ENCODE peak calls at places on chromosomes 13 and 19, in nine cellular contexts. One of them, this sample, is unnamed.

GRCh38 chr13:31765441-31765840 is 26.1 kb downstream of the RXFP2 start:
- DNase-seq in iPS DF 6.9: no peak
- DNase-seq in body of pancreas: no peak
- DNase-seq in mammary epithelial cell: peak; percentile 56
- DNase-seq in psoas muscle: no peak
- DNase-seq in keratinocyte: no peak
- DNase-seq in SJSA1: no peak
- DNase-seq in cardiac muscle cell: peak; percentile 65
- DNase-seq in PC-9: no peak
- DNase-seq in this sample: no peak

GRCh38 chr19:5714819-5715218 is 5.1 kb downstream of the LONP1 start:
- DNase-seq in iPS DF 6.9: no peak
- DNase-seq in body of pancreas: no peak
- DNase-seq in mammary epithelial cell: no peak
- DNase-seq in psoas muscle: no peak
- DNase-seq in keratinocyte: no peak
- DNase-seq in SJSA1: no peak
- DNase-seq in cardiac muscle cell: no peak
- DNase-seq in PC-9: no peak
- DNase-seq in this sample: no peak

GRCh38 chr19:38693380-38694223 is 46.2 kb downstream of the ACTN4 start:
- DNase-seq in iPS DF 6.9: no peak
- DNase-seq in body of pancreas: peak; percentile 76
- DNase-seq in mammary epithelial cell: peak; percentile 98
- DNase-seq in psoas muscle: no peak
- DNase-seq in keratinocyte: peak; percentile 84
- DNase-seq in SJSA1: peak; percentile 95
- DNase-seq in cardiac muscle cell: peak; percentile 76
- DNase-seq in PC-9: peak; percentile 88
- DNase-seq in this sample: peak; percentile 65

GRCh38 chr13:27980280-27980998 is 8.1 kb downstream of the URAD start:
- DNase-seq in iPS DF 6.9: no peak
- DNase-seq in body of pancreas: no peak
- DNase-seq in mammary epithelial cell: no peak
- DNase-seq in psoas muscle: no peak
- DNase-seq in keratinocyte: no peak
- DNase-seq in SJSA1: no peak
- DNase-seq in cardiac muscle cell: no peak
- DNase-seq in PC-9: no peak
- DNase-seq in this sample: no peak

GRCh38 chr13:26480246-26480855 is 77.1 kb upstream of the WASF3 start:
- DNase-seq in iPS DF 6.9: no peak
- DNase-seq in body of pancreas: no peak
- DNase-seq in mammary epithelial cell: no peak
- DNase-seq in psoas muscle: no peak
- DNase-seq in keratinocyte: no peak
- DNase-seq in SJSA1: no peak
- DNase-seq in cardiac muscle cell: peak; percentile 18
- DNase-seq in PC-9: no peak
- DNase-seq in this sample: no peak

GRCh38 chr19:29672319-29672932 is 7.2 kb downstream of the PLEKHF1 start:
- DNase-seq in iPS DF 6.9: no peak
- DNase-seq in body of pancreas: no peak
- DNase-seq in mammary epithelial cell: no peak
- DNase-seq in psoas muscle: no peak
- DNase-seq in keratinocyte: no peak
- DNase-seq in SJSA1: no peak
- DNase-seq in cardiac muscle cell: no peak
- DNase-seq in PC-9: no peak
- DNase-seq in this sample: no peak

GRCh38 chr13:103386341-103386740 is 320.1 kb upstream of the SLC10A2 start:
- DNase-seq in iPS DF 6.9: no peak
- DNase-seq in body of pancreas: no peak
- DNase-seq in mammary epithelial cell: peak; percentile 59
- DNase-seq in psoas muscle: no peak
- DNase-seq in keratinocyte: no peak
- DNase-seq in SJSA1: no peak
- DNase-seq in cardiac muscle cell: peak; percentile 11
- DNase-seq in PC-9: no peak
- DNase-seq in this sample: no peak

GRCh38 chr13:110265341-110265681 is 41.6 kb downstream of the COL4A1 start:
- DNase-seq in iPS DF 6.9: no peak
- DNase-seq in body of pancreas: no peak
- DNase-seq in mammary epithelial cell: no peak
- DNase-seq in psoas muscle: no peak
- DNase-seq in keratinocyte: no peak
- DNase-seq in SJSA1: peak; percentile 41
- DNase-seq in cardiac muscle cell: no peak
- DNase-seq in PC-9: no peak
- DNase-seq in this sample: no peak

GRCh38 chr19:5369962-5370367 is 29.4 kb upstream of the PTPRS start:
- DNase-seq in iPS DF 6.9: no peak
- DNase-seq in body of pancreas: peak; percentile 56
- DNase-seq in mammary epithelial cell: no peak
- DNase-seq in psoas muscle: no peak
- DNase-seq in keratinocyte: no peak
- DNase-seq in SJSA1: peak; percentile 66
- DNase-seq in cardiac muscle cell: peak; percentile 50
- DNase-seq in PC-9: peak; percentile 35
- DNase-seq in this sample: no peak

GRCh38 chr13:100098445-100099116 is 9.7 kb downstream of the PCCA start:
- DNase-seq in iPS DF 6.9: no peak
- DNase-seq in body of pancreas: no peak
- DNase-seq in mammary epithelial cell: no peak
- DNase-seq in psoas muscle: no peak
- DNase-seq in keratinocyte: no peak
- DNase-seq in SJSA1: peak; percentile 58
- DNase-seq in cardiac muscle cell: peak; percentile 6
- DNase-seq in PC-9: no peak
- DNase-seq in this sample: no peak

GRCh38 chr13:76293346-76293745 is 592.9 kb downstream of the KCTD12 start:
- DNase-seq in iPS DF 6.9: no peak
- DNase-seq in body of pancreas: no peak
- DNase-seq in mammary epithelial cell: peak; percentile 60
- DNase-seq in psoas muscle: no peak
- DNase-seq in keratinocyte: no peak
- DNase-seq in SJSA1: no peak
- DNase-seq in cardiac muscle cell: peak; percentile 81
- DNase-seq in PC-9: no peak
- DNase-seq in this sample: no peak

GRCh38 chr19:45677351-45678230 is 9.6 kb downstream of the GIPR start:
- DNase-seq in iPS DF 6.9: peak; percentile 99
- DNase-seq in body of pancreas: peak; percentile 99
- DNase-seq in mammary epithelial cell: peak; percentile 63
- DNase-seq in psoas muscle: peak; percentile 64
- DNase-seq in keratinocyte: peak; percentile 96
- DNase-seq in SJSA1: peak; percentile 56
- DNase-seq in cardiac muscle cell: peak; percentile 93
- DNase-seq in PC-9: peak; percentile 95
- DNase-seq in this sample: peak; percentile 92

GRCh38 chr19:41886761-41887710 is 4.1 kb downstream of the ARHGEF1 start:
- DNase-seq in iPS DF 6.9: no peak
- DNase-seq in body of pancreas: no peak
- DNase-seq in mammary epithelial cell: peak; percentile 81
- DNase-seq in psoas muscle: no peak
- DNase-seq in keratinocyte: no peak
- DNase-seq in SJSA1: no peak
- DNase-seq in cardiac muscle cell: no peak
- DNase-seq in PC-9: no peak
- DNase-seq in this sample: peak; percentile 80

GRCh38 chr19:43997631-43998290 is 5.0 kb upstream of the ZNF230 start:
- DNase-seq in iPS DF 6.9: no peak
- DNase-seq in body of pancreas: no peak
- DNase-seq in mammary epithelial cell: peak; percentile 76
- DNase-seq in psoas muscle: no peak
- DNase-seq in keratinocyte: peak; percentile 38
- DNase-seq in SJSA1: no peak
- DNase-seq in cardiac muscle cell: peak; percentile 31
- DNase-seq in PC-9: no peak
- DNase-seq in this sample: no peak

GRCh38 chr19:39811064-39811463 is 22.9 kb downstream of the DYRK1B start:
- DNase-seq in iPS DF 6.9: no peak
- DNase-seq in body of pancreas: no peak
- DNase-seq in mammary epithelial cell: no peak
- DNase-seq in psoas muscle: no peak
- DNase-seq in keratinocyte: no peak
- DNase-seq in SJSA1: peak; percentile 5
- DNase-seq in cardiac muscle cell: no peak
- DNase-seq in PC-9: no peak
- DNase-seq in this sample: no peak

GRCh38 chr13:67152123-67152522 is 78.0 kb downstream of the PCDH9 start:
- DNase-seq in iPS DF 6.9: no peak
- DNase-seq in body of pancreas: no peak
- DNase-seq in mammary epithelial cell: no peak
- DNase-seq in psoas muscle: no peak
- DNase-seq in keratinocyte: no peak
- DNase-seq in SJSA1: no peak
- DNase-seq in cardiac muscle cell: no peak
- DNase-seq in PC-9: no peak
- DNase-seq in this sample: no peak

GRCh38 chr13:88701551-88701950 is 1030.4 kb downstream of the SLITRK5 start:
- DNase-seq in iPS DF 6.9: no peak
- DNase-seq in body of pancreas: no peak
- DNase-seq in mammary epithelial cell: no peak
- DNase-seq in psoas muscle: no peak
- DNase-seq in keratinocyte: no peak
- DNase-seq in SJSA1: no peak
- DNase-seq in cardiac muscle cell: peak; percentile 0
- DNase-seq in PC-9: no peak
- DNase-seq in this sample: no peak

GRCh38 chr13:109628251-109628699 is 158.1 kb downstream of the IRS2 start:
- DNase-seq in iPS DF 6.9: no peak
- DNase-seq in body of pancreas: no peak
- DNase-seq in mammary epithelial cell: peak; percentile 74
- DNase-seq in psoas muscle: no peak
- DNase-seq in keratinocyte: no peak
- DNase-seq in SJSA1: peak; percentile 59
- DNase-seq in cardiac muscle cell: peak; percentile 7
- DNase-seq in PC-9: no peak
- DNase-seq in this sample: no peak

GRCh38 chr13:90448466-90449037 is 898.9 kb upstream of the MIR17HG start:
- DNase-seq in iPS DF 6.9: no peak
- DNase-seq in body of pancreas: no peak
- DNase-seq in mammary epithelial cell: no peak
- DNase-seq in psoas muscle: no peak
- DNase-seq in keratinocyte: no peak
- DNase-seq in SJSA1: no peak
- DNase-seq in cardiac muscle cell: peak; percentile 57
- DNase-seq in PC-9: no peak
- DNase-seq in this sample: no peak

GRCh38 chr13:94967183-94968039 is 255.1 kb upstream of the SOX21 start:
- DNase-seq in iPS DF 6.9: no peak
- DNase-seq in body of pancreas: no peak
- DNase-seq in mammary epithelial cell: no peak
- DNase-seq in psoas muscle: no peak
- DNase-seq in keratinocyte: no peak
- DNase-seq in SJSA1: no peak
- DNase-seq in cardiac muscle cell: peak; percentile 9
- DNase-seq in PC-9: no peak
- DNase-seq in this sample: no peak

GRCh38 chr19:35347171-35347929 is at the start of gene FFAR1:
- DNase-seq in iPS DF 6.9: no peak
- DNase-seq in body of pancreas: peak; percentile 7
- DNase-seq in mammary epithelial cell: no peak
- DNase-seq in psoas muscle: no peak
- DNase-seq in keratinocyte: no peak
- DNase-seq in SJSA1: no peak
- DNase-seq in cardiac muscle cell: no peak
- DNase-seq in PC-9: no peak
- DNase-seq in this sample: peak; percentile 74

GRCh38 chr19:15863272-15863671 is 34.6 kb downstream of the CYP4F2 start:
- DNase-seq in iPS DF 6.9: no peak
- DNase-seq in body of pancreas: no peak
- DNase-seq in mammary epithelial cell: peak; percentile 58
- DNase-seq in psoas muscle: no peak
- DNase-seq in keratinocyte: no peak
- DNase-seq in SJSA1: no peak
- DNase-seq in cardiac muscle cell: no peak
- DNase-seq in PC-9: no peak
- DNase-seq in this sample: no peak
- H3K9me3 ChIP-seq in iPS DF 6.9: peaks cover 10% of the 10 kb centered on the region
- H3K9me3 ChIP-seq in body of pancreas: no peaks in the 10 kb centered on the region
- H3K9me3 ChIP-seq in mammary epithelial cell: no peaks in the 10 kb centered on the region
- H3K9me3 ChIP-seq in psoas muscle: no peaks in the 10 kb centered on the region
- H3K9me3 ChIP-seq in keratinocyte: no peaks in the 10 kb centered on the region
- H3K9me3 ChIP-seq in SJSA1: no peaks in the 10 kb centered on the region
- H3K9me3 ChIP-seq in cardiac muscle cell: no peaks in the 10 kb centered on the region
- H3K9me3 ChIP-seq in PC-9: no peaks in the 10 kb centered on the region
- H3K9me3 ChIP-seq in this sample: no peaks in the 10 kb centered on the region

GRCh38 chr19:12939908-12940533 is 1.6 kb downstream of the CALR start:
- DNase-seq in iPS DF 6.9: no peak
- DNase-seq in body of pancreas: no peak
- DNase-seq in mammary epithelial cell: no peak
- DNase-seq in psoas muscle: no peak
- DNase-seq in keratinocyte: no peak
- DNase-seq in SJSA1: no peak
- DNase-seq in cardiac muscle cell: no peak
- DNase-seq in PC-9: no peak
- DNase-seq in this sample: no peak
- H3K27ac ChIP-seq in iPS DF 6.9: no peak overlapping the region
- H3K27ac ChIP-seq in body of pancreas: peak overlapping the region; percentile 92
- H3K27ac ChIP-seq in mammary epithelial cell: peak overlapping the region; percentile 78
- H3K27ac ChIP-seq in psoas muscle: peak overlapping the region; percentile 98
- H3K27ac ChIP-seq in keratinocyte: peak overlapping the region; percentile 81
- H3K27ac ChIP-seq in SJSA1: no peak overlapping the region
- H3K27ac ChIP-seq in cardiac muscle cell: peak overlapping the region; percentile 42
- H3K27ac ChIP-seq in PC-9: no peak overlapping the region
- H3K27ac ChIP-seq in this sample: peak overlapping the region; percentile 90

GRCh38 chr19:2888739-2889224 is 11.9 kb upstream of the ZNF57 start:
- DNase-seq in iPS DF 6.9: no peak
- DNase-seq in body of pancreas: peak; percentile 34
- DNase-seq in mammary epithelial cell: peak; percentile 65
- DNase-seq in psoas muscle: peak; percentile 67
- DNase-seq in keratinocyte: no peak
- DNase-seq in SJSA1: no peak
- DNase-seq in cardiac muscle cell: no peak
- DNase-seq in PC-9: peak; percentile 38
- DNase-seq in this sample: peak; percentile 59
- H3K9me3 ChIP-seq in iPS DF 6.9: no peaks in the 10 kb centered on the region
- H3K9me3 ChIP-seq in body of pancreas: no peaks in the 10 kb centered on the region
- H3K9me3 ChIP-seq in mammary epithelial cell: no peaks in the 10 kb centered on the region
- H3K9me3 ChIP-seq in psoas muscle: no peaks in the 10 kb centered on the region
- H3K9me3 ChIP-seq in keratinocyte: no peaks in the 10 kb centered on the region
- H3K9me3 ChIP-seq in SJSA1: no peaks in the 10 kb centered on the region
- H3K9me3 ChIP-seq in cardiac muscle cell: no peaks in the 10 kb centered on the region
- H3K9me3 ChIP-seq in PC-9: no peaks in the 10 kb centered on the region
- H3K9me3 ChIP-seq in this sample: no peaks in the 10 kb centered on the region

DNA sequence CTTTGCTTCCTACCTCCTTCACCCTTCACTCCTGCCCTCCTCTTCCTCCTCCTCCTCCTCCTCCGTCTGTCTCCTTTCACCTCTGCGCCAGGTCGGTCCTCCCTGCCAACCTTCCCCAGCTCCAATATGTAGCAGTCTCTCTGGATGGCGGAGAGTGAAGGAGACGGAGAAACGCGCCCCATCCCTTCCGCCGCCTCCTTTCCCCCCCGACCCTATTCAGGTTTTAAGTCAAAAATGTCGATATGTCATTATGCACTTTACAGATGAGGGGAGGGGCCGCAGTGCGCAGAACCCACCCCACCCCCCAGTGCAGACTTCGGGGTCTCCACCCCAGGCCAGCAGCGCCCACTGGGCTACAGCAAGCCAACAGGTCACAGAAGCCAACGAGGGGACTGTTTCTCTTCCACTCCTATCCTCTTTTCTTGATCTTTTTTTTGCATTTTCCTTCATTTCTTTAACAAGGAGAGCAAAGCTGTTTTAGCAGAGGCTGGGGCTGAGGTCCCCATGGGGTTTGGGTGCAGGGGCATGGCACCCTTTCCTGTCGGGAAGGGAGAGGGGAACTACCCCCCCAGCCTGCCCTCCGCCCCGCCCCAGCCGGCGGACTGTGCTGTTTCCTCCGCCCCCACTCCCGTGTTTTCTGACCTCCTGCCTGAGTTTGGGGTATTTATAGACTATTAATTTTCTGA is 9.2 kb downstream of the MIDN start:
- DNase-seq in iPS DF 6.9: no peak
- DNase-seq in body of pancreas: no peak
- DNase-seq in mammary epithelial cell: no peak
- DNase-seq in psoas muscle: no peak
- DNase-seq in keratinocyte: no peak
- DNase-seq in SJSA1: no peak
- DNase-seq in cardiac muscle cell: no peak
- DNase-seq in PC-9: no peak
- DNase-seq in this sample: no peak
- H3K27ac ChIP-seq in iPS DF 6.9: no peak overlapping the region
- H3K27ac ChIP-seq in body of pancreas: peak overlapping the region; percentile 98
- H3K27ac ChIP-seq in mammary epithelial cell: no peak overlapping the region
- H3K27ac ChIP-seq in psoas muscle: peak overlapping the region; percentile 85
- H3K27ac ChIP-seq in keratinocyte: no peak overlapping the region
- H3K27ac ChIP-seq in SJSA1: no peak overlapping the region
- H3K27ac ChIP-seq in cardiac muscle cell: peak overlapping the region; percentile 64
- H3K27ac ChIP-seq in PC-9: peak overlapping the region; percentile 92
- H3K27ac ChIP-seq in this sample: peak overlapping the region; percentile 87